ENCODE peak calls at places on chromosomes 3 and 15, in seven cellular contexts. P is lower lobe of right lung; W is adrenal gland; Q is fibroblast of lung; L is mammary epithelial cell; T is CD8-positive, alpha-beta T cell; N is uterus. G is an unnamed sample.
A peak's percentile ranks its signal among the peaks of the same experiment; 100 is the strongest.

GRCh38 chr3:99929409-99930139 is 111.9 kb downstream of the CMSS1 start:
- DNase-seq in P (no peak), W (peak; percentile 27), Q (peak; percentile 53), N (peak; percentile 64), L (peak; percentile 84), T (no peak), G (peak; percentile 53)

GRCh38 chr3:94928921-94929320 is 866.1 kb downstream of the NSUN3 start:
- DNase-seq in T (no peak), N (no peak), W (peak; percentile 47), Q (peak; percentile 23), L (peak; percentile 63), P (no peak), G (no peak)

GRCh38 chr3:32575451-32575850 is 4.8 kb upstream of the DYNC1LI1 start:
- DNase-seq in L (no peak), N (no peak), T (no peak), Q (peak; percentile 18), P (no peak), W (no peak), G (no peak)

GRCh38 chr3:158313344-158313927 is 203.5 kb downstream of the RSRC1 start:
- DNase-seq in N (no peak), L (peak; percentile 32), W (no peak), P (no peak), T (no peak), Q (peak; percentile 48), G (no peak)

GRCh38 chr3:177483182-177483967 is 286.1 kb upstream of the TBL1XR1 start:
- DNase-seq in W (peak; percentile 23), N (no peak), T (no peak), Q (no peak), P (no peak), L (peak; percentile 91), G (no peak)

GRCh38 chr3:129688310-129688895 is 81.9 kb upstream of the PLXND1 start:
- DNase-seq in N (peak; percentile 68), W (peak; percentile 78), T (no peak), L (no peak), Q (peak; percentile 76), P (peak; percentile 61), G (peak; percentile 81)

GRCh38 chr3:177597325-177598109 is 400.2 kb upstream of the TBL1XR1 start:
- DNase-seq in L (peak; percentile 91), W (peak; percentile 38), Q (peak; percentile 85), P (no peak), T (peak; percentile 13), N (peak; percentile 56), G (no peak)

GRCh38 chr3:64011685-64012084 is 11.6 kb downstream of the PSMD6 start:
- DNase-seq in T (no peak), W (peak; percentile 85), N (no peak), P (no peak), L (peak; percentile 64), Q (peak; percentile 77), G (no peak)

GRCh38 chr3:153290278-153291015 is 128.4 kb downstream of the RAP2B start:
- DNase-seq in T (peak; percentile 31), L (peak; percentile 29), P (no peak), N (no peak), Q (peak; percentile 16), W (no peak), G (no peak)

GRCh38 chr3:164452707-164453106 is 625.6 kb downstream of the SI start:
- DNase-seq in L (no peak), P (no peak), Q (no peak), W (no peak), T (no peak), N (no peak), G (no peak)

GRCh38 chr3:113685956-113686721 is 10.3 kb downstream of the USF3 start:
- DNase-seq in T (no peak), P (no peak), N (no peak), W (no peak), Q (peak; percentile 73), L (peak; percentile 2), G (no peak)

GRCh38 chr3:14853280-14853956 is 34.7 kb downstream of the FGD5 start:
- DNase-seq in N (peak; percentile 44), P (no peak), Q (no peak), L (no peak), W (no peak), T (no peak), G (no peak)

GRCh38 chr3:181623924-181624694 is 87.6 kb upstream of the SOX2 start:
- DNase-seq in P (no peak), T (no peak), L (peak; percentile 80), W (no peak), N (no peak), Q (no peak), G (no peak)

GRCh38 chr15:48643776-48644497 is 1.6 kb downstream of the FBN1 start:
- DNase-seq in Q (peak; percentile 45), W (no peak), N (no peak), L (peak; percentile 17), T (no peak), P (no peak), G (no peak)

GRCh38 chr3:149016669-149017541 is 25.6 kb downstream of the GYG1 start:
- DNase-seq in N (no peak), P (no peak), T (no peak), L (peak; percentile 90), W (no peak), Q (peak; percentile 92), G (no peak)

GRCh38 chr15:46312133-46312740 is 677.4 kb downstream of the SQOR start:
- DNase-seq in P (peak; percentile 59), W (peak; percentile 66), L (peak; percentile 27), Q (peak; percentile 63), N (peak; percentile 63), T (peak; percentile 36), G (no peak)

GRCh38 chr15:45635191-45635638 is 386 bp downstream of the SQOR start:
- DNase-seq in L (no peak), P (peak; percentile 83), N (peak; percentile 58), T (peak; percentile 68), W (peak; percentile 68), Q (no peak), G (peak; percentile 84)

GRCh38 chr3:111577798-111578685 is 17.1 kb downstream of the ZBED2 start:
- DNase-seq in W (no peak), P (no peak), T (no peak), Q (peak; percentile 67), L (peak; percentile 80), N (no peak), G (no peak)

GRCh38 chr3:23776352-23776891 is 29.3 kb upstream of the UBE2E1 start:
- DNase-seq in N (no peak), L (peak; percentile 50), P (no peak), W (no peak), Q (peak; percentile 92), T (no peak), G (no peak)

GRCh38 chr15:70240082-70240481 is 142.4 kb upstream of the TLE3 start:
- DNase-seq in T (no peak), Q (no peak), L (no peak), P (no peak), N (no peak), W (no peak), G (no peak)

GRCh38 chr15:68843425-68844311 is 23.0 kb upstream of the ANP32A start:
- DNase-seq in L (no peak), T (peak; percentile 29), Q (peak; percentile 27), P (peak; percentile 52), N (no peak), W (no peak), G (no peak)

GRCh38 chr15:63274427-63274826 is 3.0 kb upstream of the APH1B start:
- DNase-seq in N (no peak), Q (no peak), L (no peak), W (no peak), P (no peak), T (no peak), G (no peak)

GRCh38 chr3:15812183-15812582 is 14.4 kb upstream of the ANKRD28 start:
- DNase-seq in L (peak; percentile 15), W (no peak), N (no peak), Q (peak; percentile 66), T (no peak), P (no peak), G (no peak)

GRCh38 chr3:52299815-52300611 is 12.4 kb downstream of the GLYCTK start:
- DNase-seq in L (peak; percentile 29), N (peak; percentile 42), T (no peak), P (peak; percentile 64), Q (no peak), W (peak; percentile 97), G (no peak)

DNA sequence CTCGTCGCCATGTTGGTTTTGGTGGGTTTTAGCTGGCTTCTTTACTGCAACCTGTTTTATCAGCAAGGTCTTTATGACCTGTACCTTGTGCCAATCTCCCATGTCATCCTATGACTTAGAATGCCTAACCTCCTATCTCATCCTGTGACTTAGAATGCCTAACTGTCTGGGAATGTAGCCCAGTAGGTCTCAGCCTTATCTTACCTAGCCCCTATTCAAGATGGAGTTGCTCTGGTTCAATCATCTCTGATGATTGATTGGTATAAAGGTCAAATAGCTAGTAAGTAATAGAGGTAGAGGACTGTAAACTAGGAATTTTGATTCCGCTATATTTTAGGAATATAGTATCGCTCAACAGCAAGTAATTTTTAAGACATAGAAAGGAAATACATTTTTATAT is 1.3 kb upstream of the ACKR2 start:
- DNase-seq in L (no peak), N (no peak), W (no peak), P (no peak), Q (no peak), T (no peak), G (no peak)
- H3K4me1 ChIP-seq in L (peaks cover 8% of the 10 kb centered on the region), N (peaks cover under 1% of the 10 kb centered on the region), W (peaks cover 10% of the 10 kb centered on the region), P (peaks cover 14% of the 10 kb centered on the region), Q (no peaks in the 10 kb centered on the region), T (peaks cover 17% of the 10 kb centered on the region), G (peaks cover 5% of the 10 kb centered on the region)

GRCh38 chr3:144109944-144110343 is 138.3 kb downstream of the DIPK2A start:
- DNase-seq in P (no peak), W (no peak), N (no peak), L (no peak), Q (no peak), T (no peak), G (no peak)
- H3K4me3 ChIP-seq in P (no peak overlapping the region), W (no peak overlapping the region), N (no peak overlapping the region), L (no peak overlapping the region), Q (no peak overlapping the region), T (no peak overlapping the region), G (no peak overlapping the region)

GRCh38 chr15:87492321-87492720 is 764.2 kb downstream of the NTRK3 start:
- DNase-seq in N (no peak), W (no peak), L (no peak), Q (no peak), T (no peak), P (no peak), G (no peak)

GRCh38 chr15:87493803-87494202 is 762.7 kb downstream of the NTRK3 start:
- DNase-seq in T (no peak), Q (no peak), W (no peak), P (no peak), L (peak; percentile 10), N (no peak), G (no peak)

GRCh38 chr15:87487484-87487883 is 769.1 kb downstream of the NTRK3 start:
- DNase-seq in N (no peak), W (no peak), P (no peak), L (no peak), T (no peak), Q (no peak), G (no peak)

GRCh38 chr15:87489902-87490301 is 766.6 kb downstream of the NTRK3 start:
- DNase-seq in P (no peak), W (no peak), L (no peak), Q (no peak), T (no peak), N (no peak), G (no peak)
- H3K9me3 ChIP-seq in P (no peaks in the 10 kb centered on the region), W (no peaks in the 10 kb centered on the region), L (peaks cover 2% of the 10 kb centered on the region), Q (no peaks in the 10 kb centered on the region), T (no peaks in the 10 kb centered on the region), N (no peaks in the 10 kb centered on the region), G (no peaks in the 10 kb centered on the region)

DNA sequence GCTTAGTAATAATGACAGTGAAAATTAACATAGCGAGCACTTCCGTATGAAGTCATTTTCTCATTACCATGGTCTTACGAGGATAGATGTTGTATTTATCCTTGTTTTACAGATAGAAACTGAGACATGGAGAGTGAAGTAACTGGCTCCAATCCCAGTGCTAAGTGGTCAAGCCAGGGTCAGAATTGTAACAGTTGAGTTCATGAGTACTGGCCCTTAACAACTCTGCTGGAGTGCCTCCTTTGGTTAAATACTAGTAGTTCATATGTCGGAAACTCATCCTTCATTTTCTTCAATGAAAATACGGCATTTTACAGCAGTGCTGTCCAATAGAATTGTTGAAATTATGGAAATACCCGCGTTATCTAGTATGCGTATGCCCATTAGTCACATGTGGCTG is 32.4 kb downstream of the FNDC3B start:
- DNase-seq in L (no peak), T (no peak), Q (peak; percentile 38), N (no peak), P (no peak), W (no peak), G (no peak)
- H3K4me1 ChIP-seq in L (peaks cover 8% of the 10 kb centered on the region), T (peaks cover 8% of the 10 kb centered on the region), Q (peaks cover 3% of the 10 kb centered on the region), N (peaks cover 6% of the 10 kb centered on the region), P (peaks cover 67% of the 10 kb centered on the region), W (peaks cover 82% of the 10 kb centered on the region), G (peaks cover 87% of the 10 kb centered on the region)

G was measured in psoas muscle.